ENCODE peak calls at places on chromosomes 7 and 10, in seven cellular contexts. Z is mesothelial cell of epicardium; A is midbrain; L is activated CD8-positive, alpha-beta memory T cell treated with anti-CD3 and anti-CD28 coated beads for 48 hours; G is NCI-H146; J is HCT116; S is fibroblast of mammary gland. T is an unnamed sample.

GRCh38 chr10:126524526-126524925 is 136.2 kb upstream of the ADAM12 start:
- DNase-seq in G (peak; percentile 17), Z (no peak), A (no peak), L (no peak), S (no peak), J (no peak), T (no peak)

GRCh38 chr10:127524869-127525268 is 24.2 kb upstream of the NPS start:
- DNase-seq in J (peak; percentile 15), L (no peak), Z (no peak), G (no peak), A (no peak), S (no peak), T (no peak)

GRCh38 chr7:100008525-100008924 is 6.9 kb upstream of the ZKSCAN1 start:
- DNase-seq in J (no peak), L (no peak), S (no peak), Z (no peak), A (no peak), G (no peak), T (no peak)

GRCh38 chr10:97914837-97915211 is 65.2 kb downstream of the GOLGA7B start:
- DNase-seq in G (peak; percentile 80), L (peak; percentile 70), S (peak; percentile 38), Z (peak; percentile 83), A (peak; percentile 81), J (peak; percentile 58), T (peak; percentile 79)

GRCh38 chr10:133388265-133388972 is 5.5 kb upstream of the MTG1 start:
- DNase-seq in S (no peak), Z (peak; percentile 22), A (peak; percentile 7), L (no peak), G (no peak), J (no peak), T (peak; percentile 52)

GRCh38 chr7:2477447-2478386 is 1.5 kb upstream of the GRIFIN start:
- DNase-seq in Z (no peak), G (peak; percentile 55), A (peak; percentile 54), L (peak; percentile 47), J (peak; percentile 16), S (peak; percentile 49), T (no peak)

GRCh38 chr10:92356041-92356440 is 65.1 kb downstream of the MARCHF5 start:
- DNase-seq in S (no peak), Z (no peak), L (no peak), G (no peak), A (no peak), J (no peak), T (no peak)

GRCh38 chr7:91777522-91777921 is 103.0 kb downstream of the MTERF1 start:
- DNase-seq in Z (no peak), A (no peak), J (no peak), S (no peak), G (no peak), L (no peak), T (no peak)

GRCh38 chr10:68251146-68251545 is 19.2 kb upstream of the ATOH7 start:
- DNase-seq in J (no peak), L (no peak), Z (no peak), G (peak; percentile 53), S (no peak), A (no peak), T (no peak)

GRCh38 chr10:122282253-122282671 is 11.2 kb downstream of the BTBD16 start:
- DNase-seq in S (peak; percentile 25), A (no peak), L (no peak), G (no peak), J (no peak), Z (no peak), T (peak; percentile 63)

GRCh38 chr7:100369105-100369504 is 4.2 kb upstream of the PILRA start:
- DNase-seq in G (no peak), A (peak; percentile 38), L (no peak), S (no peak), J (no peak), Z (no peak), T (peak; percentile 83)

GRCh38 chr10:17005621-17006566 is 123.7 kb downstream of the CUBN start:
- DNase-seq in A (no peak), G (no peak), Z (no peak), L (no peak), J (no peak), S (no peak), T (no peak)

GRCh38 chr10:132496360-132497082 is 41.1 kb upstream of the INPP5A start:
- DNase-seq in S (no peak), Z (no peak), J (no peak), G (no peak), L (no peak), A (no peak), T (peak; percentile 52)

GRCh38 chr10:113187066-113187777 is 237.2 kb downstream of the TCF7L2 start:
- DNase-seq in S (no peak), A (peak; percentile 80), J (no peak), L (no peak), G (peak; percentile 27), Z (peak; percentile 76), T (peak; percentile 92)

GRCh38 chr7:101163281-101164070 is 1.9 kb downstream of the VGF start:
- DNase-seq in J (peak; percentile 73), L (no peak), Z (no peak), S (no peak), A (no peak), G (peak; percentile 91), T (no peak)

GRCh38 chr7:156039971-156040677 is 227.9 kb upstream of the SHH start:
- DNase-seq in J (no peak), S (no peak), A (no peak), L (no peak), G (no peak), Z (no peak), T (no peak)

T was measured in sigmoid colon.